ENCODE peak calls at places on chromosomes 6 and 20, in seven cellular contexts. W, V, S, E, H, U and Q are unnamed samples. For H3K4me1, the result is how much of the 10 kb centered on the place peaks cover.

GRCh38 chr6:6832439-6832838 is 243.9 kb downstream of the LY86 start:
- DNase-seq in W (no peak), S (no peak), V (no peak), U (no peak), H (no peak), E (no peak), Q (no peak)

GRCh38 chr6:148335582-148335981 is 7.1 kb upstream of the SASH1 start:
- DNase-seq in W (no peak), H (no peak), V (no peak), E (no peak), S (no peak), U (no peak), Q (no peak)

GRCh38 chr6:164817662-164818061 is 491.7 kb downstream of the C6orf118 start:
- DNase-seq in S (no peak), V (no peak), E (no peak), H (no peak), W (no peak), U (no peak), Q (no peak)

GRCh38 chr20:62819494-62820174 is 2.8 kb downstream of the COL9A3 start:
- DNase-seq in H (peak), S (no peak), U (peak), V (no peak), E (no peak), W (no peak), Q (no peak)

GRCh38 chr6:4840169-4840568 is 64.0 kb downstream of the CDYL start:
- DNase-seq in U (no peak), V (no peak), E (no peak), H (no peak), S (no peak), W (no peak), Q (no peak)

GRCh38 chr6:14736231-14736953 is 509.5 kb upstream of the JARID2 start:
- DNase-seq in S (no peak), E (no peak), V (no peak), W (no peak), H (no peak), U (no peak), Q (no peak)

GRCh38 chr6:110561016-110561396 is 84.6 kb upstream of the SLC22A16 start:
- DNase-seq in S (no peak), U (no peak), W (no peak), H (no peak), V (no peak), E (no peak), Q (no peak)

GRCh38 chr6:54897462-54898189 is 51.1 kb downstream of the FAM83B start:
- DNase-seq in V (no peak), W (no peak), U (no peak), S (no peak), E (no peak), H (no peak), Q (no peak)

GRCh38 chr20:36421641-36422040 is 115.5 kb downstream of the DLGAP4 start:
- DNase-seq in W (no peak), E (no peak), H (no peak), S (no peak), U (no peak), V (no peak), Q (no peak)

GRCh38 chr20:46681032-46681854 is 8.0 kb downstream of the TP53RK start:
- DNase-seq in U (peak), E (peak), W (peak), V (no peak), H (peak), S (no peak), Q (peak)

GRCh38 chr6:35302604-35303218 is 5.1 kb downstream of the DEF6 start:
- DNase-seq in S (no peak), E (peak), U (peak), H (no peak), W (no peak), V (peak), Q (peak)

GRCh38 chr6:32609731-32610640 is 20.3 kb upstream of the HLA-DRB1 start:
- DNase-seq in H (peak), V (no peak), S (no peak), E (peak), U (peak), W (no peak), Q (peak)

GRCh38 chr6:84897874-84898635 is 133.7 kb upstream of the TBX18 start:
- DNase-seq in V (no peak), W (no peak), U (peak), E (no peak), S (no peak), H (peak), Q (no peak)

GRCh38 chr6:17303444-17303843 is 22.3 kb downstream of the RBM24 start:
- DNase-seq in V (no peak), S (no peak), U (no peak), E (no peak), W (no peak), H (no peak), Q (no peak)

GRCh38 chr6:80249897-80250296 is 143.4 kb downstream of the BCKDHB start:
- DNase-seq in H (peak), U (no peak), S (no peak), E (no peak), W (no peak), V (no peak), Q (no peak)

GRCh38 chr6:113050979-113051378 is 703.8 kb downstream of the RFPL4B start:
- DNase-seq in V (no peak), S (no peak), E (peak), H (peak), U (no peak), W (no peak), Q (no peak)

GRCh38 chr20:23442436-23442835 is 3.0 kb downstream of the CSTL1 start:
- DNase-seq in S (no peak), H (no peak), W (no peak), E (no peak), V (no peak), U (no peak), Q (no peak)

GRCh38 chr20:301886-302848 is 4.8 kb downstream of the ZCCHC3 start:
- DNase-seq in H (no peak), U (no peak), V (no peak), E (no peak), S (no peak), W (no peak), Q (no peak)

GRCh38 chr6:33786736-33787135 is 2.2 kb downstream of the LEMD2 start:
- DNase-seq in E (no peak), U (no peak), S (no peak), H (peak), W (no peak), V (no peak), Q (no peak)

GRCh38 chr20:39021748-39022147 is 59.6 kb downstream of the DHX35 start:
- DNase-seq in U (no peak), E (no peak), W (no peak), S (no peak), H (no peak), V (no peak), Q (no peak)

GRCh38 chr6:157219201-157220200 is 103.8 kb downstream of the TMEM242 start:
- DNase-seq in U (peak), H (no peak), W (peak), V (no peak), S (no peak), E (no peak), Q (peak)

GRCh38 chr20:428658-429200 is 20.6 kb downstream of the RBCK1 start:
- DNase-seq in H (no peak), S (no peak), V (no peak), W (no peak), E (no peak), U (no peak), Q (no peak)

GRCh38 chr6:24908555-24908954 is 27.2 kb downstream of the RIPOR2 start:
- DNase-seq in E (no peak), V (no peak), W (no peak), H (no peak), S (no peak), U (no peak), Q (no peak)

GRCh38 chr6:71349395-71349794 is 60.8 kb downstream of the OGFRL1 start:
- DNase-seq in U (peak), V (no peak), S (no peak), W (no peak), E (no peak), H (peak), Q (no peak)

GRCh38 chr20:58688414-58688813 is 4.2 kb upstream of the NPEPL1 start:
- DNase-seq in U (no peak), S (no peak), E (no peak), V (no peak), H (no peak), W (no peak), Q (no peak)

GRCh38 chr6:51021171-51021570 is 202.5 kb downstream of the TFAP2B start:
- DNase-seq in V (no peak), W (no peak), H (no peak), E (no peak), U (no peak), S (no peak), Q (no peak)

GRCh38 chr20:34516874-34517542 is 786 bp downstream of the DYNLRB1 start:
- DNase-seq in E (no peak), H (no peak), V (no peak), U (peak), S (no peak), W (no peak), Q (no peak)
- H3K4me1 ChIP-seq in E (under half), H (under half), V (under half), U (under half), S (under half), W (under half), Q (under half)

GRCh38 chr20:17579369-17580039 is 9.6 kb downstream of the DSTN start:
- DNase-seq in H (no peak), E (no peak), W (no peak), V (no peak), S (no peak), U (no peak), Q (no peak)
- H3K4me1 ChIP-seq in H (under half), E (under half), W (under half), V (under half), S (under half), U (under half), Q (under half)

GRCh38 chr6:37802810-37803209 is 16.7 kb upstream of the ZFAND3 start:
- DNase-seq in V (no peak), U (no peak), E (no peak), S (no peak), W (no peak), H (no peak), Q (no peak)
- H3K4me1 ChIP-seq in V (under half), U (under half), E (under half), S (under half), W (under half), H (under half), Q (under half)

DNA sequence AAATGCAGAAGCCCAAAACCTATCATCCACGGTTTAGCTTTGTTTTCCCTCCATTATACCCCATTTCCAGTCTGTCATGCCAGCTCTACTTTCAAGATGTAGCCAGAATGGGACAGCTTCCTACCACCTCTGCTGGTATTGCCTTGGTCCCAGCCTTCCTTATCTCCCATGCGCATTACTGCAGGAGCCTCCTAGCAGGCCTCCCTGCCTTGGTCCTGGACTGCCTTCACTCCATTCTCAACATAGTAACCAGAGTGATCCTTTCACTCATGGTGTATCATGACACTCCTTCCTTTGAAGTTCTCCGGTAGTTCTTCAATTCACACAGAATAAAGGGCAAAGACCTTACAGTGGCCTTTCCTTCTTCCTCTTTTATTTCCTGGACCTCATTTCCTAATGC is 15.9 kb downstream of the TPD52L1 start:
- DNase-seq in V (no peak), S (no peak), H (no peak), E (no peak), U (no peak), W (no peak), Q (no peak)
- H3K4me1 ChIP-seq in V (half or more), S (under half), H (under half), E (under half), U (under half), W (under half), Q (under half)

GRCh38 chr6:87161299-87161698 is 5.9 kb downstream of the ZNF292 start:
- DNase-seq in S (no peak), W (no peak), U (no peak), E (no peak), H (no peak), V (no peak), Q (no peak)
- H3K4me1 ChIP-seq in S (under half), W (under half), U (under half), E (under half), H (under half), V (under half), Q (under half)